ENCODE peak calls at places on chromosome 11, in eight cellular contexts. One of them, this sample, is unnamed. For H3K9me3, the result is how much of the 10 kb centered on the place peaks cover.

GRCh38 chr11:17250561-17251350 is 25.8 kb upstream of the NUCB2 start:
- DNase-seq in psoas muscle: no peak
- DNase-seq in pancreas: no peak
- DNase-seq in colonic mucosa: no peak
- DNase-seq in cardiac muscle cell: no peak
- DNase-seq in tibial artery: no peak
- DNase-seq in uterus: no peak
- DNase-seq in heart left ventricle: no peak
- DNase-seq in this sample: no peak

GRCh38 chr11:104098555-104098954 is 62.1 kb downstream of the DDI1 start:
- DNase-seq in uterus: no peak
- DNase-seq in psoas muscle: no peak
- DNase-seq in heart left ventricle: no peak
- DNase-seq in tibial artery: no peak
- DNase-seq in cardiac muscle cell: peak
- DNase-seq in colonic mucosa: no peak
- DNase-seq in pancreas: no peak
- DNase-seq in this sample: no peak

GRCh38 chr11:73974611-73975478 is 7.8 kb downstream of the UCP2 start:
- DNase-seq in uterus: no peak
- DNase-seq in colonic mucosa: peak
- DNase-seq in cardiac muscle cell: no peak
- DNase-seq in heart left ventricle: no peak
- DNase-seq in psoas muscle: peak
- DNase-seq in pancreas: peak
- DNase-seq in tibial artery: no peak
- DNase-seq in this sample: no peak

GRCh38 chr11:76265771-76266241 is 59.5 kb upstream of the WNT11 start:
- DNase-seq in heart left ventricle: no peak
- DNase-seq in cardiac muscle cell: peak
- DNase-seq in colonic mucosa: no peak
- DNase-seq in pancreas: no peak
- DNase-seq in uterus: peak
- DNase-seq in tibial artery: peak
- DNase-seq in psoas muscle: peak
- DNase-seq in this sample: no peak

GRCh38 chr11:32829680-32830412 is at the start of gene PRRG4:
- DNase-seq in pancreas: peak
- DNase-seq in cardiac muscle cell: peak
- DNase-seq in uterus: peak
- DNase-seq in psoas muscle: peak
- DNase-seq in colonic mucosa: peak
- DNase-seq in heart left ventricle: peak
- DNase-seq in tibial artery: peak
- DNase-seq in this sample: no peak

GRCh38 chr11:34656062-34656720 is 35.3 kb downstream of the EHF start:
- DNase-seq in colonic mucosa: no peak
- DNase-seq in tibial artery: no peak
- DNase-seq in uterus: no peak
- DNase-seq in psoas muscle: no peak
- DNase-seq in heart left ventricle: no peak
- DNase-seq in pancreas: no peak
- DNase-seq in cardiac muscle cell: peak
- DNase-seq in this sample: no peak

GRCh38 chr11:104968856-104969776 is 742 bp upstream of the CASP4 start:
- DNase-seq in psoas muscle: peak
- DNase-seq in heart left ventricle: peak
- DNase-seq in pancreas: peak
- DNase-seq in tibial artery: peak
- DNase-seq in uterus: peak
- DNase-seq in cardiac muscle cell: peak
- DNase-seq in colonic mucosa: peak
- DNase-seq in this sample: no peak

GRCh38 chr11:77030834-77031414 is 3.3 kb upstream of the B3GNT6 start:
- DNase-seq in uterus: no peak
- DNase-seq in pancreas: no peak
- DNase-seq in cardiac muscle cell: no peak
- DNase-seq in heart left ventricle: no peak
- DNase-seq in psoas muscle: no peak
- DNase-seq in tibial artery: no peak
- DNase-seq in colonic mucosa: peak
- DNase-seq in this sample: no peak

GRCh38 chr11:134024420-134025085 is 44.3 kb upstream of the JAM3 start:
- DNase-seq in cardiac muscle cell: no peak
- DNase-seq in tibial artery: no peak
- DNase-seq in colonic mucosa: no peak
- DNase-seq in uterus: no peak
- DNase-seq in pancreas: no peak
- DNase-seq in heart left ventricle: no peak
- DNase-seq in psoas muscle: no peak
- DNase-seq in this sample: no peak

GRCh38 chr11:9020881-9021280 is 17.1 kb upstream of the NRIP3 start:
- DNase-seq in tibial artery: no peak
- DNase-seq in cardiac muscle cell: peak
- DNase-seq in psoas muscle: no peak
- DNase-seq in uterus: no peak
- DNase-seq in pancreas: no peak
- DNase-seq in colonic mucosa: no peak
- DNase-seq in heart left ventricle: no peak
- DNase-seq in this sample: no peak

GRCh38 chr11:60121259-60121658 is 32.8 kb downstream of the MS4A2 start:
- DNase-seq in colonic mucosa: peak
- DNase-seq in tibial artery: no peak
- DNase-seq in uterus: no peak
- DNase-seq in pancreas: no peak
- DNase-seq in heart left ventricle: no peak
- DNase-seq in psoas muscle: no peak
- DNase-seq in cardiac muscle cell: peak
- DNase-seq in this sample: no peak

GRCh38 chr11:59141673-59142460 is 789 bp upstream of the FAM111A start:
- DNase-seq in colonic mucosa: no peak
- DNase-seq in psoas muscle: no peak
- DNase-seq in pancreas: no peak
- DNase-seq in heart left ventricle: no peak
- DNase-seq in cardiac muscle cell: peak
- DNase-seq in tibial artery: no peak
- DNase-seq in uterus: no peak
- DNase-seq in this sample: no peak

GRCh38 chr11:5626191-5626590 is 1.4 kb downstream of the TRIM34 start:
- DNase-seq in uterus: no peak
- DNase-seq in psoas muscle: no peak
- DNase-seq in cardiac muscle cell: peak
- DNase-seq in pancreas: no peak
- DNase-seq in colonic mucosa: no peak
- DNase-seq in tibial artery: no peak
- DNase-seq in heart left ventricle: no peak
- DNase-seq in this sample: no peak

GRCh38 chr11:120956710-120957500 is 67.0 kb upstream of the TBCEL start:
- DNase-seq in uterus: no peak
- DNase-seq in colonic mucosa: no peak
- DNase-seq in cardiac muscle cell: no peak
- DNase-seq in pancreas: no peak
- DNase-seq in heart left ventricle: no peak
- DNase-seq in tibial artery: no peak
- DNase-seq in psoas muscle: no peak
- DNase-seq in this sample: no peak

GRCh38 chr11:10902301-10902700 is 44.4 kb upstream of the ZBED5 start:
- DNase-seq in uterus: no peak
- DNase-seq in heart left ventricle: no peak
- DNase-seq in psoas muscle: no peak
- DNase-seq in pancreas: no peak
- DNase-seq in tibial artery: no peak
- DNase-seq in colonic mucosa: no peak
- DNase-seq in cardiac muscle cell: peak
- DNase-seq in this sample: no peak

GRCh38 chr11:46435679-46436078 is 44.1 kb upstream of the CHRM4 start:
- DNase-seq in uterus: no peak
- DNase-seq in cardiac muscle cell: no peak
- DNase-seq in psoas muscle: no peak
- DNase-seq in heart left ventricle: no peak
- DNase-seq in tibial artery: no peak
- DNase-seq in pancreas: no peak
- DNase-seq in colonic mucosa: no peak
- DNase-seq in this sample: no peak

GRCh38 chr11:120326845-120327281 is 1.8 kb downstream of the TLCD5 start:
- DNase-seq in tibial artery: no peak
- DNase-seq in pancreas: no peak
- DNase-seq in psoas muscle: no peak
- DNase-seq in colonic mucosa: no peak
- DNase-seq in cardiac muscle cell: peak
- DNase-seq in uterus: no peak
- DNase-seq in heart left ventricle: no peak
- DNase-seq in this sample: no peak

GRCh38 chr11:3367221-3367620 is 11.7 kb downstream of the ZNF195 start:
- DNase-seq in heart left ventricle: no peak
- DNase-seq in colonic mucosa: no peak
- DNase-seq in pancreas: no peak
- DNase-seq in tibial artery: no peak
- DNase-seq in cardiac muscle cell: no peak
- DNase-seq in uterus: no peak
- DNase-seq in psoas muscle: no peak
- DNase-seq in this sample: no peak

GRCh38 chr11:3368199-3368598 is 10.7 kb downstream of the ZNF195 start:
- DNase-seq in uterus: no peak
- DNase-seq in psoas muscle: no peak
- DNase-seq in heart left ventricle: no peak
- DNase-seq in tibial artery: no peak
- DNase-seq in cardiac muscle cell: no peak
- DNase-seq in colonic mucosa: no peak
- DNase-seq in pancreas: no peak
- DNase-seq in this sample: no peak

GRCh38 chr11:3370268-3370870 is 8.6 kb downstream of the ZNF195 start:
- DNase-seq in psoas muscle: no peak
- DNase-seq in uterus: no peak
- DNase-seq in tibial artery: no peak
- DNase-seq in pancreas: no peak
- DNase-seq in colonic mucosa: no peak
- DNase-seq in cardiac muscle cell: no peak
- DNase-seq in heart left ventricle: no peak
- DNase-seq in this sample: no peak

DNA sequence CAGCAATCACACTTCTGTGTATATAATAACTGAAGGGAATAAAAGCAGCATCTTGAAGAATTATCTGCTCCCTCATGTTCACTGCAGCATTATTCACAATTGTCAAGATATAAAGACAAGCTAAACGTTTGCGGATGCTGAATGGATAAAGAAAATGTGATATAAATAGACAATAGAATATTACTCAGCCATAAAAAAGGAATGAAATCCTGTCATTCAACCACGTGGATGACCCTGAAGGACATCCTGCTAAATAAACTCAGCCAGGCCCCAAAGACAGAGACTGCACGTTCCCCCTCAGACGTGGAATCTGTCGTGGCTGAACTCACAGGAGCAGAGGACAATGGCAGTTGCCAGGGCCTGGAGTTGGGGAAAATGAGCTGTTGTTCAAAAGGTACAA is 9.6 kb downstream of the ZNF195 start:
- DNase-seq in cardiac muscle cell: no peak
- DNase-seq in psoas muscle: no peak
- DNase-seq in heart left ventricle: no peak
- DNase-seq in tibial artery: no peak
- DNase-seq in colonic mucosa: no peak
- DNase-seq in uterus: no peak
- DNase-seq in pancreas: no peak
- DNase-seq in this sample: no peak
- H3K9me3 ChIP-seq in cardiac muscle cell: under half
- H3K9me3 ChIP-seq in psoas muscle: under half
- H3K9me3 ChIP-seq in heart left ventricle: under half
- H3K9me3 ChIP-seq in tibial artery: under half
- H3K9me3 ChIP-seq in colonic mucosa: under half
- H3K9me3 ChIP-seq in uterus: under half
- H3K9me3 ChIP-seq in pancreas: under half
- H3K9me3 ChIP-seq in this sample: under half

DNA sequence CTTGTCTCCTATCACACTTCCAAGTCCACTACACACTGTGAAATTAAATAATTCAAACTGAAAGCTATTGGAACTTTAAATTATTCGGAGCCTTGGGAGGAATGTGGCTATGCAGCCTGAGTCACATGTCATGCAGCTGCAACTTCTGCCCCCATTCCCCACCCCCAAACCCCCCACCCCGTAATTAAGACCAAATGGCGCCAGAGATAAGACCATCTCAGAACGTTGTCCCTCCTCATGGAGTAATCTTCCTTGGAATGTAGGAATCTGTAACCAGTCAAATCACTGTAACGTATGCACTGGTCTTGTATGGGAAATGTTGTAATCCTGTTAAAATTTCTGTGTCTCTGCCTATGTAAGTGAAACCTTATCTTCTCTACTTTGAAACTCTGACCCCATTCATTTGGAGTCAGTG is 37.0 kb downstream of the GAB2 start:
- DNase-seq in heart left ventricle: no peak
- DNase-seq in uterus: no peak
- DNase-seq in colonic mucosa: no peak
- DNase-seq in cardiac muscle cell: peak
- DNase-seq in psoas muscle: no peak
- DNase-seq in tibial artery: no peak
- DNase-seq in pancreas: no peak
- DNase-seq in this sample: no peak
- H3K9me3 ChIP-seq in heart left ventricle: under half
- H3K9me3 ChIP-seq in uterus: under half
- H3K9me3 ChIP-seq in colonic mucosa: under half
- H3K9me3 ChIP-seq in cardiac muscle cell: under half
- H3K9me3 ChIP-seq in psoas muscle: under half
- H3K9me3 ChIP-seq in tibial artery: under half
- H3K9me3 ChIP-seq in pancreas: under half
- H3K9me3 ChIP-seq in this sample: under half

DNA sequence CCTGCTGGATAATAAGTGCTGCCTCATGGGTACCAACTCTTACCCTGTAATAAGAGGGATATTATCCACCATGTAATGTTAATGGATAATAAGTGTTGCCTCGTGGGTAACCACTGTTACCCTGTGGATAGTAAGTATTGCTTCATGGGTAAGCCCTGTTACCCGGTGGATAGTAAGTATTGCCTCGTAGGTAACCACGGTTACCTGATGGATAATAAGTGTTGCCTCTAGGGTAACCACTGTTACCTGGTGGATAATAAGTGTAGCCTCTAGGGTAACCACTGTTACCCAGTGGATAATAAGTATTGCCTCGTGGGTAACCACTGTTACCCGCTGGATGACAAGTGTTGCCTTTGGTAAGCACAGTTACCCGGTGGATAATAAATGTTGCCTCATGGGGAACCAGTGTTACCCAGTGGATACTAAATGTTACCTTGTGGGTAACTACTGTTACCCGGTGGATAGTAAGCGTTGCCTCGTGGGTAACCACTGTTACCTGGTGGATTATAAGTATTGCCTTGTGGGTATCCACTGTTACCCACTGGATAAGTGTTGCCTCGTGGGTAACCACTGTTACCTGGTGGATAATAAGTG is 18.6 kb upstream of the NXPE4 start:
- DNase-seq in colonic mucosa: peak
- DNase-seq in tibial artery: no peak
- DNase-seq in psoas muscle: no peak
- DNase-seq in uterus: no peak
- DNase-seq in pancreas: no peak
- DNase-seq in cardiac muscle cell: no peak
- DNase-seq in heart left ventricle: no peak
- DNase-seq in this sample: no peak
- H3K9me3 ChIP-seq in colonic mucosa: under half
- H3K9me3 ChIP-seq in tibial artery: under half
- H3K9me3 ChIP-seq in psoas muscle: under half
- H3K9me3 ChIP-seq in uterus: under half
- H3K9me3 ChIP-seq in pancreas: under half
- H3K9me3 ChIP-seq in cardiac muscle cell: under half
- H3K9me3 ChIP-seq in heart left ventricle: under half
- H3K9me3 ChIP-seq in this sample: under half

GRCh38 chr11:45143494-45143893 is 2.9 kb upstream of the PRDM11 start:
- DNase-seq in cardiac muscle cell: no peak
- DNase-seq in pancreas: no peak
- DNase-seq in psoas muscle: no peak
- DNase-seq in colonic mucosa: no peak
- DNase-seq in heart left ventricle: no peak
- DNase-seq in uterus: no peak
- DNase-seq in tibial artery: no peak
- DNase-seq in this sample: no peak
- H3K9me3 ChIP-seq in cardiac muscle cell: under half
- H3K9me3 ChIP-seq in pancreas: under half
- H3K9me3 ChIP-seq in psoas muscle: under half
- H3K9me3 ChIP-seq in colonic mucosa: under half
- H3K9me3 ChIP-seq in heart left ventricle: under half
- H3K9me3 ChIP-seq in uterus: under half
- H3K9me3 ChIP-seq in tibial artery: under half
- H3K9me3 ChIP-seq in this sample: under half

This sample was measured in CD4-positive, alpha-beta T cell.